ENCODE peak calls at places on chromosomes 6 and 20, in four cellular contexts. R is BE2C, F is RWPE1, Q is GM13977. U is an unnamed sample.
A peak's percentile ranks its signal among the peaks of the same experiment; 100 is the strongest.

GRCh38 chr20:17138237-17138636 is 88.6 kb upstream of the PCSK2 start:
- DNase-seq in R (no peak), F (no peak), Q (no peak), U (no peak)

GRCh38 chr6:145274083-145274482 is 461.2 kb downstream of the EPM2A start:
- DNase-seq in R (no peak), F (no peak), Q (no peak), U (no peak)

GRCh38 chr6:89050155-89050554 is 30.4 kb upstream of the PNRC1 start:
- DNase-seq in R (no peak), F (no peak), Q (no peak), U (no peak)

GRCh38 chr6:17354700-17355403 is 38.5 kb upstream of the CAP2 start:
- DNase-seq in R (no peak), F (no peak), Q (no peak), U (no peak)

GRCh38 chr20:25706793-25707192 is 10.1 kb upstream of the ZNF337 start:
- DNase-seq in R (no peak), F (no peak), Q (no peak), U (no peak)

GRCh38 chr6:111583986-111584385 is 21.7 kb downstream of the TRAF3IP2 start:
- DNase-seq in R (no peak), F (no peak), Q (no peak), U (no peak)

GRCh38 chr6:40957616-40958492 is 81.2 kb downstream of the UNC5CL start:
- DNase-seq in R (no peak), F (peak; percentile 82), Q (no peak), U (no peak)

GRCh38 chr6:12403201-12403826 is 113.2 kb downstream of the EDN1 start:
- DNase-seq in R (no peak), F (peak; percentile 69), Q (no peak), U (no peak)

GRCh38 chr6:145277358-145278097 is 457.8 kb downstream of the EPM2A start:
- DNase-seq in R (no peak), F (no peak), Q (no peak), U (no peak)

GRCh38 chr20:31605902-31606677 is 1.0 kb downstream of the ID1 start:
- DNase-seq in R (peak; percentile 43), F (peak; percentile 56), Q (peak; percentile 49), U (peak; percentile 78)

GRCh38 chr6:47126647-47127339 is 84.7 kb upstream of the ADGRF1 start:
- DNase-seq in R (peak; percentile 37), F (no peak), Q (no peak), U (peak; percentile 17)

GRCh38 chr6:139126255-139126654 is 8.6 kb upstream of the HECA start:
- DNase-seq in R (no peak), F (peak; percentile 17), Q (no peak), U (no peak)

GRCh38 chr20:346640-347316 is at the start of gene NRSN2:
- DNase-seq in R (peak; percentile 72), F (peak; percentile 80), Q (peak; percentile 87), U (peak; percentile 86)

GRCh38 chr6:54194067-54194466 is 82.8 kb downstream of the MLIP start:
- DNase-seq in R (no peak), F (peak; percentile 27), Q (no peak), U (no peak)

GRCh38 chr6:39029156-39030011 is 19.2 kb upstream of the GLP1R start:
- DNase-seq in R (peak; percentile 60), F (peak; percentile 47), Q (peak; percentile 62), U (peak; percentile 74)

GRCh38 chr20:62823688-62824475 is 7.0 kb downstream of the COL9A3 start:
- DNase-seq in R (no peak), F (no peak), Q (no peak), U (no peak)

GRCh38 chr20:906703-907102 is 9.4 kb downstream of the ANGPT4 start:
- DNase-seq in R (no peak), F (no peak), Q (no peak), U (no peak)

GRCh38 chr6:92510137-92510536 is 909.2 kb downstream of the EPHA7 start:
- DNase-seq in R (no peak), F (no peak), Q (no peak), U (no peak)

GRCh38 chr6:157133856-157134255 is 189.5 kb downstream of the TMEM242 start:
- DNase-seq in R (no peak), F (no peak), Q (no peak), U (no peak)

GRCh38 chr6:8082954-8083858 is 19.0 kb upstream of the BLOC1S5 start:
- DNase-seq in R (no peak), F (peak; percentile 73), Q (no peak), U (no peak)

GRCh38 chr6:24910850-24911712 is 24.7 kb downstream of the RIPOR2 start:
- DNase-seq in R (peak; percentile 66), F (no peak), Q (peak; percentile 44), U (peak; percentile 87)

GRCh38 chr6:142195862-142196536 is 48.9 kb downstream of the VTA1 start:
- DNase-seq in R (no peak), F (no peak), Q (no peak), U (no peak)

GRCh38 chr6:104855507-104855906 is 4.2 kb downstream of the HACE1 start:
- DNase-seq in R (no peak), F (peak; percentile 13), Q (no peak), U (no peak)

GRCh38 chr6:15642276-15642675 is 20.6 kb downstream of the DTNBP1 start:
- DNase-seq in R (no peak), F (no peak), Q (no peak), U (no peak)

GRCh38 chr6:106225581-106225980 is 100.0 kb downstream of the ATG5 start:
- DNase-seq in R (no peak), F (no peak), Q (no peak), U (no peak)

GRCh38 chr6:143410859-143411270 is 39.6 kb downstream of the ADAT2 start:
- DNase-seq in R (no peak), F (peak; percentile 70), Q (no peak), U (no peak)

GRCh38 chr6:43927525-43928210 is 157.7 kb downstream of the VEGFA start:
- DNase-seq in R (no peak), F (peak; percentile 10), Q (no peak), U (no peak)

GRCh38 chr6:162173448-162173847 is 554.1 kb downstream of the PRKN start:
- DNase-seq in R (no peak), F (no peak), Q (no peak), U (no peak)

GRCh38 chr20:63497138-63497945 is 1.5 kb downstream of the EEF1A2 start:
- DNase-seq in R (peak; percentile 26), F (no peak), Q (no peak), U (peak; percentile 27)

GRCh38 chr6:116572162-116572561 is 858 bp downstream of the RWDD1 start:
- DNase-seq in R (peak; percentile 34), F (peak; percentile 44), Q (peak; percentile 38), U (no peak)

GRCh38 chr6:32700391-32701040 is 34.1 kb upstream of the HLA-DQB1 start:
- DNase-seq in R (peak; percentile 41), F (peak; percentile 46), Q (peak; percentile 33), U (peak; percentile 28)

GRCh38 chr6:24666097-24666615 is 543 bp downstream of the TDP2 start:
- DNase-seq in R (peak; percentile 35), F (peak; percentile 51), Q (peak; percentile 28), U (peak; percentile 66)

GRCh38 chr6:121794630-121795029 is 359.2 kb downstream of the GJA1 start:
- DNase-seq in R (no peak), F (peak; percentile 66), Q (no peak), U (no peak)

GRCh38 chr6:26576929-26577719 is 19.6 kb upstream of the ABT1 start:
- DNase-seq in R (peak; percentile 77), F (no peak), Q (no peak), U (peak; percentile 50)

GRCh38 chr6:152529364-152529763 is 107.8 kb downstream of the SYNE1 start:
- DNase-seq in R (no peak), F (no peak), Q (no peak), U (no peak)
- TF ChIP-seq CTCF in R (no peak), F (no peak), Q (no peak), U (no peak)

DNA sequence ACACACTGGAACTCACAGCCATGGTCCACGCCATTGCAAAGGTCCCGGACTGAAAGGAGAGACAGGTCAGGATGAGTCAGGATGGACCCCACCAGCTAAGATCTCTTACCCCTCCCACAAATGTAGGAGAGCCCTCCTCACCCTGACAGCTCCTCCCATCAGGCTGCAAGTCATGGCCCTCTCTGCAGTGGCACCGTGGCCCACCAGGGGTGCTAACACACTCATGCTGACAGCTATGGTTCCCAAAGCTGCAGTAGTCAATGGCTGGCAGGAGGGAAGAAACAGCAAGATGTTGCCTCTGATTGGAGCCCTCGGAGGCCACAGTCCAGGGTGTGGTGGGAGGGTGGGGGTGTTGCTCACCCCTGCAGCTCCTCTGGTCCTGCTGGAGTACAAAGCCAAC is 5.7 kb upstream of the RBPJL start:
- DNase-seq in R (peak; percentile 74), F (peak; percentile 46), Q (peak; percentile 71), U (peak; percentile 79)
- TF ChIP-seq CTCF in R (peak; percentile 70), F (no peak), Q (peak; percentile 47), U (peak; percentile 61)

DNA sequence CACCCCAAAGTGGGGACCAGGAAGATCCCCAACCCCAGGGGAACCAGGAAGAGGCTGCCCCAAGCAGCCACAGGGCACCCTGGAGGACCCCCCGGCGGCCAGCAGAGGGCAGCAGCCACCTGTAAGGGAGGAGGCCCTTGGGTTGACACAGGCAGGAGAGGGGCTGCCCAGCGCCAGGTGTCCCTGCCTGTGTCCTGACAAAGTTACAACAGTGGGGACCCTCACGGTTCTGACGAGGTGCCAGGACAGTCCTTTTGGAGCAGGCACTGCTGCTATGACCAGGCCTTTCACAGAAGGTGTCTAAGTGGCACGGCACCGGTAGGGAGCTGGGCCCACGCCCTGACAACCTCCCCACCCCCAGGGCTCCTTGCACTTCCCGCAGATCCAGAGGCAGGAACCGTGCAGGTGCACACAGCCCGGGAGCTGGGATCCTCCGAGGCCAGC is 176.7 kb downstream of the BMP7 start:
- DNase-seq in R (peak; percentile 84), F (peak; percentile 87), Q (peak; percentile 84), U (peak; percentile 94)
- TF ChIP-seq CTCF in R (peak; percentile 85), F (peak; percentile 100), Q (peak; percentile 84), U (peak; percentile 95)

GRCh38 chr6:68077661-68078060 is 557.4 kb upstream of the ADGRB3 start:
- DNase-seq in R (no peak), F (no peak), Q (no peak), U (no peak)
- TF ChIP-seq CTCF in R (no peak), F (no peak), Q (no peak), U (no peak)

U was measured in glutamatergic neuron.